ENCODE peak calls at places on chromosomes 13 and 19, in four cellular contexts. K is mucosa of descending colon, S is ascending aorta, F is NCI-H1092 treated with DMSO at 0.1 percent for 48 hours. M is an unnamed sample.

GRCh38 chr13:109840201-109840892 is 54.0 kb upstream of the IRS2 start:
- DNase-seq in K (no peak), S (no peak), F (no peak), M (no peak)

GRCh38 chr19:13588953-13589833 is 82.9 kb upstream of the CACNA1A start:
- DNase-seq in K (peak), S (peak), F (peak), M (peak)

GRCh38 chr13:113160983-113161382 is 2.5 kb downstream of the PROZ start:
- DNase-seq in K (no peak), S (no peak), F (no peak), M (no peak)

GRCh38 chr13:37076818-37077217 is 17.3 kb upstream of the SUPT20H start:
- DNase-seq in K (no peak), S (no peak), F (no peak), M (no peak)

GRCh38 chr13:19845758-19846157 is 17.7 kb downstream of the ZMYM5 start:
- DNase-seq in K (no peak), S (peak), F (no peak), M (no peak)

GRCh38 chr13:33119886-33120543 is 103.8 kb downstream of the KL start:
- DNase-seq in K (no peak), S (no peak), F (no peak), M (no peak)

GRCh38 chr13:99033814-99034213 is 56.0 kb upstream of the DOCK9 start:
- DNase-seq in K (no peak), S (no peak), F (peak), M (no peak)

GRCh38 chr13:113369881-113370280 is 6.0 kb upstream of the GRTP1 start:
- DNase-seq in K (no peak), S (peak), F (no peak), M (peak)

GRCh38 chr19:16161848-16162247 is 11.5 kb downstream of the CIB3 start:
- DNase-seq in K (no peak), S (no peak), F (no peak), M (no peak)

GRCh38 chr13:35889560-35889959 is 241.6 kb downstream of the DCLK1 start:
- DNase-seq in K (no peak), S (no peak), F (no peak), M (no peak)

GRCh38 chr19:45172173-45172572 is 5.9 kb downstream of the TRAPPC6A start:
- DNase-seq in K (no peak), S (no peak), F (no peak), M (no peak)